ENCODE peak calls at places on chromosomes 1 and 21, in six cellular contexts. One of them, this sample, is unnamed.

GRCh38 chr1:116330342-116330652 is 42.7 kb upstream of the ATP1A1 start:
- DNase-seq in ovary: no peak
- DNase-seq in ecto neural progenitor cell: no peak
- DNase-seq in tibial artery: no peak
- DNase-seq in AG08395: no peak
- DNase-seq in left ventricle myocardium superior: no peak
- DNase-seq in this sample: no peak

GRCh38 chr1:66227966-66228365 is 306.0 kb upstream of the SGIP1 start:
- DNase-seq in ovary: no peak
- DNase-seq in ecto neural progenitor cell: no peak
- DNase-seq in tibial artery: no peak
- DNase-seq in AG08395: no peak
- DNase-seq in left ventricle myocardium superior: no peak
- DNase-seq in this sample: no peak

GRCh38 chr1:53127546-53127945 is 14.9 kb downstream of the SLC1A7 start:
- DNase-seq in ovary: peak; percentile 13
- DNase-seq in ecto neural progenitor cell: no peak
- DNase-seq in tibial artery: no peak
- DNase-seq in AG08395: no peak
- DNase-seq in left ventricle myocardium superior: no peak
- DNase-seq in this sample: no peak

GRCh38 chr21:35963920-35964451 is 96.3 kb downstream of the SETD4 start:
- DNase-seq in ovary: no peak
- DNase-seq in ecto neural progenitor cell: no peak
- DNase-seq in tibial artery: no peak
- DNase-seq in AG08395: no peak
- DNase-seq in left ventricle myocardium superior: no peak
- DNase-seq in this sample: no peak

GRCh38 chr21:43306911-43307676 is 119.8 kb downstream of the SIK1 start:
- DNase-seq in ovary: no peak
- DNase-seq in ecto neural progenitor cell: no peak
- DNase-seq in tibial artery: no peak
- DNase-seq in AG08395: peak; percentile 41
- DNase-seq in left ventricle myocardium superior: peak; percentile 61
- DNase-seq in this sample: no peak

GRCh38 chr1:38127432-38127831 is 80.8 kb upstream of the POU3F1 start:
- DNase-seq in ovary: no peak
- DNase-seq in ecto neural progenitor cell: no peak
- DNase-seq in tibial artery: no peak
- DNase-seq in AG08395: peak; percentile 25
- DNase-seq in left ventricle myocardium superior: no peak
- DNase-seq in this sample: no peak

GRCh38 chr1:156602557-156602993 is 1.3 kb upstream of the GPATCH4 start:
- DNase-seq in ovary: no peak
- DNase-seq in ecto neural progenitor cell: no peak
- DNase-seq in tibial artery: no peak
- DNase-seq in AG08395: no peak
- DNase-seq in left ventricle myocardium superior: no peak
- DNase-seq in this sample: no peak

GRCh38 chr21:45111703-45112102 is 37.3 kb downstream of the ADARB1 start:
- DNase-seq in ovary: no peak
- DNase-seq in ecto neural progenitor cell: no peak
- DNase-seq in tibial artery: no peak
- DNase-seq in AG08395: no peak
- DNase-seq in left ventricle myocardium superior: no peak
- DNase-seq in this sample: no peak

GRCh38 chr21:45404726-45405270 is at the start of gene COL18A1:
- DNase-seq in ovary: peak; percentile 81
- DNase-seq in ecto neural progenitor cell: peak; percentile 89
- DNase-seq in tibial artery: no peak
- DNase-seq in AG08395: peak; percentile 80
- DNase-seq in left ventricle myocardium superior: peak; percentile 85
- DNase-seq in this sample: no peak

GRCh38 chr1:37033355-37034291 is 692 bp downstream of the GRIK3 start:
- DNase-seq in ovary: no peak
- DNase-seq in ecto neural progenitor cell: peak; percentile 62
- DNase-seq in tibial artery: no peak
- DNase-seq in AG08395: no peak
- DNase-seq in left ventricle myocardium superior: no peak
- DNase-seq in this sample: no peak

GRCh38 chr1:169590932-169591331 is 4.7 kb upstream of the F5 start:
- DNase-seq in ovary: no peak
- DNase-seq in ecto neural progenitor cell: no peak
- DNase-seq in tibial artery: no peak
- DNase-seq in AG08395: no peak
- DNase-seq in left ventricle myocardium superior: no peak
- DNase-seq in this sample: no peak

GRCh38 chr1:12229835-12230548 is at the start of gene VPS13D:
- DNase-seq in ovary: peak; percentile 81
- DNase-seq in ecto neural progenitor cell: peak; percentile 91
- DNase-seq in tibial artery: peak; percentile 83
- DNase-seq in AG08395: peak; percentile 93
- DNase-seq in left ventricle myocardium superior: peak; percentile 94
- DNase-seq in this sample: peak; percentile 90

GRCh38 chr1:246107516-246108277 is 399.4 kb downstream of the SMYD3 start:
- DNase-seq in ovary: no peak
- DNase-seq in ecto neural progenitor cell: no peak
- DNase-seq in tibial artery: no peak
- DNase-seq in AG08395: no peak
- DNase-seq in left ventricle myocardium superior: no peak
- DNase-seq in this sample: no peak

GRCh38 chr1:51878616-51879336 is at the start of gene NRDC:
- DNase-seq in ovary: peak; percentile 100
- DNase-seq in ecto neural progenitor cell: peak; percentile 99
- DNase-seq in tibial artery: peak; percentile 100
- DNase-seq in AG08395: peak; percentile 99
- DNase-seq in left ventricle myocardium superior: peak; percentile 99
- DNase-seq in this sample: peak; percentile 99

GRCh38 chr1:77016371-77016770 is 149.1 kb downstream of the ST6GALNAC5 start:
- DNase-seq in ovary: no peak
- DNase-seq in ecto neural progenitor cell: no peak
- DNase-seq in tibial artery: no peak
- DNase-seq in AG08395: no peak
- DNase-seq in left ventricle myocardium superior: no peak
- DNase-seq in this sample: no peak

GRCh38 chr1:246691622-246692495 is 32.4 kb upstream of the SCCPDH start:
- DNase-seq in ovary: no peak
- DNase-seq in ecto neural progenitor cell: no peak
- DNase-seq in tibial artery: no peak
- DNase-seq in AG08395: no peak
- DNase-seq in left ventricle myocardium superior: no peak
- DNase-seq in this sample: peak; percentile 53

GRCh38 chr1:161082996-161083742 is 6.2 kb downstream of the NECTIN4 start:
- DNase-seq in ovary: peak; percentile 52
- DNase-seq in ecto neural progenitor cell: peak; percentile 56
- DNase-seq in tibial artery: peak; percentile 87
- DNase-seq in AG08395: peak; percentile 94
- DNase-seq in left ventricle myocardium superior: peak; percentile 71
- DNase-seq in this sample: no peak

GRCh38 chr1:1283821-1284220 is 3.6 kb downstream of the SCNN1D start:
- DNase-seq in ovary: no peak
- DNase-seq in ecto neural progenitor cell: peak; percentile 57
- DNase-seq in tibial artery: no peak
- DNase-seq in AG08395: peak; percentile 32
- DNase-seq in left ventricle myocardium superior: no peak
- DNase-seq in this sample: peak; percentile 68

GRCh38 chr1:233140519-233140918 is 155.0 kb downstream of the PCNX2 start:
- DNase-seq in ovary: no peak
- DNase-seq in ecto neural progenitor cell: no peak
- DNase-seq in tibial artery: no peak
- DNase-seq in AG08395: no peak
- DNase-seq in left ventricle myocardium superior: no peak
- DNase-seq in this sample: no peak

GRCh38 chr1:2786329-2787162 is 14.9 kb downstream of the TTC34 start:
- DNase-seq in ovary: peak; percentile 32
- DNase-seq in ecto neural progenitor cell: no peak
- DNase-seq in tibial artery: no peak
- DNase-seq in AG08395: no peak
- DNase-seq in left ventricle myocardium superior: peak; percentile 68
- DNase-seq in this sample: peak; percentile 68

This sample was measured in type B pancreatic cell.